ENCODE peak calls at places on chromosomes 13 and 19, in six cellular contexts. One of them, this sample, is unnamed.

GRCh38 chr13:106619688-106620555 is 52.0 kb upstream of the ARGLU1 start:
- DNase-seq in aorta: no peak
- DNase-seq in AG04450: peak
- DNase-seq in heart right ventricle: peak
- DNase-seq in cardiac muscle cell: peak
- DNase-seq in breast epithelium: no peak
- DNase-seq in this sample: peak

GRCh38 chr13:109743706-109744453 is 42.5 kb downstream of the IRS2 start:
- DNase-seq in aorta: no peak
- DNase-seq in AG04450: peak
- DNase-seq in cardiac muscle cell: peak
- DNase-seq in breast epithelium: no peak
- DNase-seq in heart right ventricle: no peak
- DNase-seq in this sample: no peak

GRCh38 chr19:40465025-40465780 is at the start of gene BLVRB:
- DNase-seq in heart right ventricle: no peak
- DNase-seq in cardiac muscle cell: peak
- DNase-seq in breast epithelium: peak
- DNase-seq in AG04450: no peak
- DNase-seq in aorta: no peak
- DNase-seq in this sample: no peak

GRCh38 chr13:106865706-106866288 is 297.9 kb upstream of the ARGLU1 start:
- DNase-seq in cardiac muscle cell: no peak
- DNase-seq in AG04450: no peak
- DNase-seq in breast epithelium: no peak
- DNase-seq in heart right ventricle: no peak
- DNase-seq in aorta: no peak
- DNase-seq in this sample: no peak

GRCh38 chr19:30068528-30069395 is 126.7 kb downstream of the URI1 start:
- DNase-seq in AG04450: no peak
- DNase-seq in breast epithelium: no peak
- DNase-seq in aorta: no peak
- DNase-seq in heart right ventricle: no peak
- DNase-seq in cardiac muscle cell: no peak
- DNase-seq in this sample: no peak

GRCh38 chr19:52522555-52522954 is 4.9 kb upstream of the ZNF808 start:
- DNase-seq in aorta: no peak
- DNase-seq in breast epithelium: no peak
- DNase-seq in AG04450: no peak
- DNase-seq in heart right ventricle: no peak
- DNase-seq in cardiac muscle cell: no peak
- DNase-seq in this sample: no peak

GRCh38 chr13:94464771-94465170 is 14.7 kb downstream of the DCT start:
- DNase-seq in heart right ventricle: no peak
- DNase-seq in cardiac muscle cell: no peak
- DNase-seq in breast epithelium: no peak
- DNase-seq in aorta: no peak
- DNase-seq in AG04450: no peak
- DNase-seq in this sample: no peak

GRCh38 chr13:110860986-110861385 is 53.9 kb downstream of the ANKRD10 start:
- DNase-seq in aorta: no peak
- DNase-seq in breast epithelium: no peak
- DNase-seq in cardiac muscle cell: no peak
- DNase-seq in AG04450: no peak
- DNase-seq in heart right ventricle: no peak
- DNase-seq in this sample: no peak

GRCh38 chr19:6828306-6828697 is 55.8 kb downstream of the VAV1 start:
- DNase-seq in breast epithelium: no peak
- DNase-seq in AG04450: no peak
- DNase-seq in cardiac muscle cell: no peak
- DNase-seq in aorta: no peak
- DNase-seq in heart right ventricle: no peak
- DNase-seq in this sample: no peak

GRCh38 chr19:31127132-31127967 is 221.9 kb downstream of the TSHZ3 start:
- DNase-seq in cardiac muscle cell: peak
- DNase-seq in AG04450: peak
- DNase-seq in heart right ventricle: no peak
- DNase-seq in breast epithelium: no peak
- DNase-seq in aorta: no peak
- DNase-seq in this sample: no peak

GRCh38 chr13:33757713-33758112 is 60.2 kb upstream of the RFC3 start:
- DNase-seq in breast epithelium: no peak
- DNase-seq in aorta: no peak
- DNase-seq in heart right ventricle: no peak
- DNase-seq in AG04450: no peak
- DNase-seq in cardiac muscle cell: no peak
- DNase-seq in this sample: no peak

GRCh38 chr19:5693195-5694166 is 3.4 kb downstream of the RPL36 start:
- DNase-seq in heart right ventricle: no peak
- DNase-seq in cardiac muscle cell: no peak
- DNase-seq in aorta: no peak
- DNase-seq in AG04450: no peak
- DNase-seq in breast epithelium: no peak
- DNase-seq in this sample: no peak

GRCh38 chr19:39411832-39412099 is 703 bp upstream of the PLEKHG2 start:
- DNase-seq in breast epithelium: peak
- DNase-seq in aorta: peak
- DNase-seq in cardiac muscle cell: peak
- DNase-seq in AG04450: peak
- DNase-seq in heart right ventricle: peak
- DNase-seq in this sample: peak

GRCh38 chr13:114049026-114049425 is 75.2 kb upstream of the C13orf46 start:
- DNase-seq in AG04450: no peak
- DNase-seq in breast epithelium: no peak
- DNase-seq in aorta: no peak
- DNase-seq in cardiac muscle cell: no peak
- DNase-seq in heart right ventricle: no peak
- DNase-seq in this sample: no peak

GRCh38 chr19:31962565-31962996 is 382.8 kb upstream of the ZNF507 start:
- DNase-seq in aorta: no peak
- DNase-seq in cardiac muscle cell: no peak
- DNase-seq in breast epithelium: no peak
- DNase-seq in heart right ventricle: no peak
- DNase-seq in AG04450: no peak
- DNase-seq in this sample: no peak

GRCh38 chr19:8388612-8388958 is 1.6 kb upstream of the RAB11B start:
- DNase-seq in breast epithelium: no peak
- DNase-seq in heart right ventricle: no peak
- DNase-seq in cardiac muscle cell: no peak
- DNase-seq in AG04450: no peak
- DNase-seq in aorta: no peak
- DNase-seq in this sample: no peak

GRCh38 chr13:113750554-113751399 is 8.2 kb upstream of the TMEM255B start:
- DNase-seq in cardiac muscle cell: no peak
- DNase-seq in breast epithelium: no peak
- DNase-seq in AG04450: no peak
- DNase-seq in aorta: no peak
- DNase-seq in heart right ventricle: no peak
- DNase-seq in this sample: no peak

GRCh38 chr19:6564393-6564792 is 26.6 kb downstream of the CD70 start:
- DNase-seq in breast epithelium: no peak
- DNase-seq in aorta: no peak
- DNase-seq in heart right ventricle: no peak
- DNase-seq in AG04450: no peak
- DNase-seq in cardiac muscle cell: peak
- DNase-seq in this sample: no peak

GRCh38 chr19:36605101-36605838 is at the start of gene ZNF382:
- DNase-seq in aorta: peak
- DNase-seq in cardiac muscle cell: peak
- DNase-seq in heart right ventricle: peak
- DNase-seq in breast epithelium: peak
- DNase-seq in AG04450: peak
- DNase-seq in this sample: no peak

GRCh38 chr13:67769987-67770341 is 539.8 kb upstream of the PCDH9 start:
- DNase-seq in cardiac muscle cell: no peak
- DNase-seq in breast epithelium: no peak
- DNase-seq in heart right ventricle: no peak
- DNase-seq in AG04450: no peak
- DNase-seq in aorta: no peak
- DNase-seq in this sample: no peak

DNA sequence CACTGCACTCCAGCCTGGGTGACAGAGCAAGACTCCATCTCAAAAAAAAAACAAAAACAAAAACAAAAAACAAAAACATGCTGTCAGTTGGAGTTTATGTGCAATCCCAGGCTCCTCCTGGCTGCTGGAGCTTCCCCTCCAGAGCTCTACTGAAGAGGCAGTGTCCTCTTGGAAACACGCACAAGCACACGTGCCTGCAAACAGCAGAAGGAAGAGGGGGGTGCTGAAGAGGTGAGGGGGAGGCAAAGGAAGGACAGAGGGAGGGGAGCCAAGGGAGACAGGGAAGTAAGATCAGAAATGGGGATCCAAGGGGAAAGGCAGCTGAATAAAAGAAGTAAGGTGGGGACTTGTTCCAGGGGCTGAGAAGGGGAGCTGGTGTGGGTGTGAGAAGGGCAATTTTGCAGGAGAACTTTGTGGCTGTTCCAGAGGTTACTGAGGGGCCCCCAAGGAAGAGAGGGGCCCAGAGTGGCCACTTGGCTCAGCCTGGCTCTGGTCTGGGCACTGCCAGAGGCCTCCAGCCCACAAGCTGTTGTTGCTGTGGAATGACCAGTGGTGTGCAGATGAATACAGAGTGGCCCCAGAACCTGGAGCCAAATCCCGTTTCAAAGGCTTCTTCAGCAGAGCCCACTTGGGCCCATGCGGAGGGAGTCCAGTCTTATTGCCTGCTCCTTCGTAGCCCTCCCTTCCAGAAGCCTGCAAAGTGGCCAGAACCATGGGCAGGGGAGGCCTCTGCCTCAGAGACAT is 34.4 kb downstream of the LYL1 start:
- DNase-seq in AG04450: no peak
- DNase-seq in heart right ventricle: no peak
- DNase-seq in breast epithelium: no peak
- DNase-seq in cardiac muscle cell: no peak
- DNase-seq in aorta: no peak
- DNase-seq in this sample: peak
- H3K27ac ChIP-seq in AG04450: no peak
- H3K27ac ChIP-seq in heart right ventricle: peak
- H3K27ac ChIP-seq in breast epithelium: peak
- H3K27ac ChIP-seq in cardiac muscle cell: no peak
- H3K27ac ChIP-seq in aorta: no peak
- H3K27ac ChIP-seq in this sample: peak

GRCh38 chr19:16160943-16161560 is 12.3 kb downstream of the CIB3 start:
- DNase-seq in breast epithelium: no peak
- DNase-seq in cardiac muscle cell: peak
- DNase-seq in AG04450: peak
- DNase-seq in aorta: no peak
- DNase-seq in heart right ventricle: no peak
- DNase-seq in this sample: no peak

GRCh38 chr19:16157601-16158000 is 14.1 kb downstream of the HSH2D start:
- DNase-seq in AG04450: no peak
- DNase-seq in breast epithelium: no peak
- DNase-seq in cardiac muscle cell: no peak
- DNase-seq in heart right ventricle: no peak
- DNase-seq in aorta: no peak
- DNase-seq in this sample: no peak

GRCh38 chr19:16160445-16160942 is 12.8 kb downstream of the CIB3 start:
- DNase-seq in heart right ventricle: no peak
- DNase-seq in AG04450: no peak
- DNase-seq in aorta: no peak
- DNase-seq in breast epithelium: no peak
- DNase-seq in cardiac muscle cell: no peak
- DNase-seq in this sample: no peak

GRCh38 chr19:16161848-16162247 is 11.5 kb downstream of the CIB3 start:
- DNase-seq in breast epithelium: no peak
- DNase-seq in heart right ventricle: no peak
- DNase-seq in aorta: no peak
- DNase-seq in AG04450: peak
- DNase-seq in cardiac muscle cell: peak
- DNase-seq in this sample: no peak

DNA sequence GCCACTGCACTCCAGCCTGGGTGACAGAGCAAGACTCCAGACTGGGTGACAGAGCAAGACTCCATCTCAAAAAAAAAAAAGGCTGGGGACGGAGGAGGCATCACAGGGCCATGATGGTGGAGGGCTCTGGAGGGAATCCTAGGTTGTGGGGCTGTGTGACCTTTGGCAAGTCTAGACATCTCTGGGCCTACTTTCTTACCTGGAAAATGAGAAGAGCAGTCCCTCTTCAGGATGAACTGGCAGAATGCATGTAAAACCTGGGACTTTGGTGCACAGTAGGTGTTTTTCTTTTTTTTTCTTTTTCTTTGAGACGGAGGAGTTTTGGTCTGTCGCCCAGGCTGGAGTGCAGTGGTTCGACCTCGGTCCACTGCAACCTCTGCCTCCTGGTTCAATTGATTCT is 13.7 kb downstream of the CIB3 start:
- DNase-seq in cardiac muscle cell: no peak
- DNase-seq in AG04450: no peak
- DNase-seq in breast epithelium: no peak
- DNase-seq in heart right ventricle: no peak
- DNase-seq in aorta: no peak
- DNase-seq in this sample: no peak
- H3K27ac ChIP-seq in cardiac muscle cell: no peak
- H3K27ac ChIP-seq in AG04450: no peak
- H3K27ac ChIP-seq in breast epithelium: no peak
- H3K27ac ChIP-seq in heart right ventricle: no peak
- H3K27ac ChIP-seq in aorta: no peak
- H3K27ac ChIP-seq in this sample: no peak

GRCh38 chr19:3683405-3683865 is 16.8 kb downstream of the PIP5K1C start:
- DNase-seq in aorta: no peak
- DNase-seq in AG04450: no peak
- DNase-seq in breast epithelium: no peak
- DNase-seq in heart right ventricle: peak
- DNase-seq in cardiac muscle cell: peak
- DNase-seq in this sample: no peak
- H3K27ac ChIP-seq in aorta: no peak
- H3K27ac ChIP-seq in AG04450: no peak
- H3K27ac ChIP-seq in breast epithelium: peak
- H3K27ac ChIP-seq in heart right ventricle: peak
- H3K27ac ChIP-seq in cardiac muscle cell: no peak
- H3K27ac ChIP-seq in this sample: peak

DNA sequence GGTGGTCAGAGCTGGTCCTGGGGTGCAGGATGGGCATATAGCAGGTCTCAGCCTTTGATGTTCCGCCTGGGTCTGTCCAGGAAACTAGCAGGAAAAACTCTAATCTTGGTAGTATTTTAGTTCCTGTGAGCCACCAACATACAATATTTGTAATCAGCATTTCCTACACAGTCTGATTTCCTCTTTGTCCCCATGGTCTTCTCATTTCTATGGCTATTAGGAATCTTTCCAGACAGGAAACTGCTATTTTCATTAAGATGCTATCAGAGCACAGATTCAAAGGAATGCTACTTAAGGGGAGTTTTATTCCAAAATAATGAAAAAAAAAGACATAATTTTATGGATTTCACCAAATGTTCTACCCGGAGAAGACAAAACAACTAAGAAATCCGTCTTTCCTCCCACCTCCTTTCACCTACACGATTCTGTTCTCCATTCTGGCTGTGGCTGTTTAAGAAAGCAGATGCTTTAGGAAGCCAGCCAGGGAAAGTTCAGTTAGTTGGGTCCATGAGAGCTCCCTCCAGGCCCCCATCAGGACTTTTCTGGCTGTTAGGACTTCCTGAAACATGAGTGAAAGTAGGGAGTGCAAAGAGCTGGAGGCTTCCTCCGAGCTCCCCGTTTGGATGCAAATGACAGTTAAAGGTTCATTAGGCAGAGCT is 36.4 kb downstream of the SHISA2 start:
- DNase-seq in aorta: no peak
- DNase-seq in cardiac muscle cell: no peak
- DNase-seq in AG04450: no peak
- DNase-seq in breast epithelium: no peak
- DNase-seq in heart right ventricle: no peak
- DNase-seq in this sample: no peak
- H3K27ac ChIP-seq in aorta: no peak
- H3K27ac ChIP-seq in cardiac muscle cell: no peak
- H3K27ac ChIP-seq in AG04450: no peak
- H3K27ac ChIP-seq in breast epithelium: no peak
- H3K27ac ChIP-seq in heart right ventricle: peak
- H3K27ac ChIP-seq in this sample: no peak

GRCh38 chr19:1041835-1042685 is 2.2 kb downstream of the ABCA7 start:
- DNase-seq in aorta: no peak
- DNase-seq in heart right ventricle: no peak
- DNase-seq in AG04450: no peak
- DNase-seq in cardiac muscle cell: no peak
- DNase-seq in breast epithelium: no peak
- DNase-seq in this sample: no peak
- H3K27ac ChIP-seq in aorta: no peak
- H3K27ac ChIP-seq in heart right ventricle: no peak
- H3K27ac ChIP-seq in AG04450: no peak
- H3K27ac ChIP-seq in cardiac muscle cell: no peak
- H3K27ac ChIP-seq in breast epithelium: peak
- H3K27ac ChIP-seq in this sample: no peak